ENCODE peak calls at places on chromosomes 13 and 19, in eight cellular contexts. Z, M, C, P, T, O, S and A are unnamed samples.
A peak's percentile ranks its signal among the peaks of the same experiment; 100 is the strongest.

GRCh38 chr13:37652596-37652995 is 54.0 kb upstream of the POSTN start:
- DNase-seq in Z (no peak), M (no peak), C (no peak), P (peak; percentile 20), T (no peak), O (no peak), S (no peak), A (no peak)

GRCh38 chr19:1690570-1691307 is 38.3 kb upstream of the TCF3 start:
- DNase-seq in Z (peak; percentile 34), M (no peak), C (no peak), P (no peak), T (peak; percentile 80), O (peak; percentile 83), S (no peak), A (no peak)

GRCh38 chr13:33904431-33904830 is 86.5 kb downstream of the RFC3 start:
- DNase-seq in Z (no peak), M (no peak), C (no peak), P (no peak), T (no peak), O (no peak), S (no peak), A (no peak)

GRCh38 chr13:25117312-25117711 is 21.4 kb downstream of the PABPC3 start:
- DNase-seq in Z (peak; percentile 14), M (no peak), C (no peak), P (no peak), T (no peak), O (no peak), S (no peak), A (no peak)

GRCh38 chr13:74596691-74597090 is 462.5 kb upstream of the KLF12 start:
- DNase-seq in Z (no peak), M (no peak), C (no peak), P (no peak), T (no peak), O (no peak), S (no peak), A (no peak)

GRCh38 chr13:72403396-72404010 is 323.9 kb downstream of the MZT1 start:
- DNase-seq in Z (no peak), M (no peak), C (no peak), P (no peak), T (no peak), O (no peak), S (no peak), A (no peak)

GRCh38 chr13:93180376-93180966 is 46.1 kb upstream of the GPC6 start:
- DNase-seq in Z (no peak), M (no peak), C (no peak), P (no peak), T (no peak), O (no peak), S (no peak), A (peak; percentile 39)

GRCh38 chr19:43841990-43842389 is 14.9 kb downstream of the ZNF283 start:
- DNase-seq in Z (no peak), M (no peak), C (no peak), P (no peak), T (no peak), O (no peak), S (no peak), A (no peak)

GRCh38 chr13:41608779-41609178 is 151.4 kb downstream of the RGCC start:
- DNase-seq in Z (no peak), M (no peak), C (no peak), P (peak; percentile 32), T (no peak), O (no peak), S (no peak), A (no peak)